ENCODE peak calls at places on chromosomes 1 and 21, in nine cellular contexts. E, O, D, L, C, Z, K, S and W are unnamed samples.
A peak's percentile ranks its signal among the peaks of the same experiment; 100 is the strongest.

GRCh38 chr1:215166886-215167285 is 84.3 kb downstream of the KCNK2 start:
- DNase-seq in E (no peak), O (no peak), D (no peak), L (peak; percentile 65), C (no peak), Z (no peak), K (peak; percentile 10), S (no peak), W (no peak)

GRCh38 chr1:113701429-113701828 is 57.9 kb downstream of the PHTF1 start:
- DNase-seq in E (no peak), O (peak; percentile 64), D (no peak), L (peak; percentile 30), C (no peak), Z (no peak), K (no peak), S (no peak), W (no peak)

GRCh38 chr1:205699416-205699815 is 19.1 kb upstream of the SLC45A3 start:
- DNase-seq in E (peak; percentile 16), O (no peak), D (no peak), L (no peak), C (no peak), Z (no peak), K (no peak), S (no peak), W (no peak)

GRCh38 chr21:14762734-14763694 is 216.9 kb upstream of the SAMSN1 start:
- DNase-seq in E (no peak), O (peak; percentile 74), D (no peak), L (no peak), C (no peak), Z (no peak), K (no peak), S (no peak), W (no peak)

GRCh38 chr1:171257207-171258052 is 9.1 kb downstream of the FMO1 start:
- DNase-seq in E (peak; percentile 53), O (no peak), D (no peak), L (peak; percentile 24), C (no peak), Z (peak; percentile 12), K (peak; percentile 62), S (peak; percentile 69), W (no peak)

GRCh38 chr1:187471555-187471954 is 642.8 kb downstream of the PLA2G4A start:
- DNase-seq in E (no peak), O (no peak), D (no peak), L (peak; percentile 2), C (no peak), Z (peak; percentile 20), K (no peak), S (no peak), W (no peak)

GRCh38 chr1:210311726-210312493 is 16.8 kb upstream of the HHAT start:
- DNase-seq in E (no peak), O (no peak), D (no peak), L (no peak), C (no peak), Z (no peak), K (peak; percentile 51), S (no peak), W (no peak)

GRCh38 chr1:52294580-52294979 is 71.4 kb downstream of the CC2D1B start:
- DNase-seq in E (no peak), O (no peak), D (no peak), L (no peak), C (no peak), Z (no peak), K (peak; percentile 4), S (no peak), W (no peak)

GRCh38 chr1:12080773-12081556 is 17.9 kb downstream of the TNFRSF8 start:
- DNase-seq in E (peak; percentile 49), O (no peak), D (no peak), L (no peak), C (no peak), Z (no peak), K (no peak), S (peak; percentile 40), W (no peak)

GRCh38 chr1:98210064-98210463 is 289.2 kb upstream of the DPYD start:
- DNase-seq in E (no peak), O (no peak), D (no peak), L (peak; percentile 86), C (no peak), Z (peak; percentile 81), K (peak; percentile 88), S (no peak), W (no peak)

GRCh38 chr1:218865591-218865990 is 308.1 kb upstream of the LYPLAL1 start:
- DNase-seq in E (no peak), O (no peak), D (no peak), L (peak; percentile 73), C (no peak), Z (peak; percentile 84), K (peak; percentile 71), S (no peak), W (no peak)

GRCh38 chr1:213561870-213562269 is 425.9 kb upstream of the PROX1 start:
- DNase-seq in E (no peak), O (peak; percentile 4), D (no peak), L (no peak), C (no peak), Z (no peak), K (no peak), S (no peak), W (no peak)

GRCh38 chr1:156860639-156861423 is at the start of gene NTRK1:
- DNase-seq in E (no peak), O (peak; percentile 63), D (no peak), L (peak; percentile 7), C (peak; percentile 31), Z (peak; percentile 21), K (no peak), S (no peak), W (peak; percentile 25)

DNA sequence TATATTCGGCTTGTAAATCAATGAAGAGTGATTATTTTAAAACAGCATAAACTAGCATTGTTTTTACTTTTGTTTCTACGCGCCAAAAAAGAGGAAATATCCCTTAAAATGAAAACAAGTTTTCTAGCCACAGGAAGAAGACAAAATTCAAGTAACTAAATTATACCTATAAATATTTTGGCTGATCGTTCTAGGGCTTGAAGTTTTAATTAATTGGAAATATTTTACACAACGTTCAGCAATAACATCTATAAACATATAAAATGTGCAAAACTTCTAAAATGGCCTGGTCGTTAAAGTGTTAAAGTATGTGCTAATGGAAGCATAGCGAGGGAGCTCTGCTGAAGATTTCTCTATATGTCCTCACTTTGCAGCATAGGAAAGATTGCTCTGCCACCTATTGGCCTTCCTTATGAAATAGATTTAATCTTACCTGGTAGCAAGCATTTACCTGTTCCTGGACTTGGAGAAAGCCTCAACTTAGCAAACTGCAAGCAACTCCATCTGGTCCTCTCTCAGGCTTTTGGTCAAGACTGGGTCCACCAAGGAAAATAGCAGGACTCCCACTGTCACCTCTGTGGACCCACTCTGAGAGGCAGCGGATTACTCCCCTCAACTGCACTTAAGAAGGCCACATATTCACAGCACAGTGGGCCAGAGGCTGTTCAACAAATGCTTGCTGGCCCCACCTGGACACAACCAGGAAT is 351.3 kb upstream of the RUNX1 start:
- DNase-seq in E (no peak), O (peak; percentile 79), D (no peak), L (peak; percentile 84), C (no peak), Z (peak; percentile 65), K (peak; percentile 84), S (no peak), W (peak; percentile 15)
- TF ChIP-seq CTCF in E (peak; percentile 38), O (peak; percentile 40), D (peak; percentile 66), L (peak; percentile 37), C (peak; percentile 59), Z (peak; percentile 63), K (peak; percentile 43), S (peak; percentile 50), W (peak; percentile 62)

GRCh38 chr1:185804608-185805007 is 70.4 kb downstream of the HMCN1 start:
- DNase-seq in E (no peak), O (no peak), D (no peak), L (no peak), C (no peak), Z (no peak), K (no peak), S (no peak), W (no peak)
- TF ChIP-seq CTCF in E (no peak), O (no peak), D (no peak), L (no peak), C (no peak), Z (no peak), K (no peak), S (no peak), W (no peak)

GRCh38 chr1:152745289-152745704 is 12.5 kb upstream of the KPRP start:
- DNase-seq in E (no peak), O (peak; percentile 28), D (no peak), L (no peak), C (no peak), Z (peak; percentile 31), K (peak; percentile 17), S (no peak), W (no peak)
- TF ChIP-seq CTCF in E (no peak), O (no peak), D (no peak), L (no peak), C (no peak), Z (peak; percentile 35), K (no peak), S (no peak), W (no peak)

GRCh38 chr1:159843459-159843858 is 16.8 kb downstream of the SLAMF8 start:
- DNase-seq in E (no peak), O (no peak), D (no peak), L (no peak), C (no peak), Z (no peak), K (no peak), S (no peak), W (no peak)

GRCh38 chr1:159849972-159850371 is 12.5 kb downstream of the VSIG8 start:
- DNase-seq in E (no peak), O (no peak), D (no peak), L (peak; percentile 78), C (no peak), Z (no peak), K (peak; percentile 28), S (no peak), W (no peak)

GRCh38 chr1:159848316-159848715 is 14.1 kb downstream of the VSIG8 start:
- DNase-seq in E (no peak), O (no peak), D (no peak), L (no peak), C (no peak), Z (no peak), K (no peak), S (no peak), W (no peak)

GRCh38 chr1:159847231-159847630 is 15.2 kb downstream of the VSIG8 start:
- DNase-seq in E (no peak), O (no peak), D (no peak), L (no peak), C (no peak), Z (no peak), K (no peak), S (peak; percentile 58), W (no peak)

DNA sequence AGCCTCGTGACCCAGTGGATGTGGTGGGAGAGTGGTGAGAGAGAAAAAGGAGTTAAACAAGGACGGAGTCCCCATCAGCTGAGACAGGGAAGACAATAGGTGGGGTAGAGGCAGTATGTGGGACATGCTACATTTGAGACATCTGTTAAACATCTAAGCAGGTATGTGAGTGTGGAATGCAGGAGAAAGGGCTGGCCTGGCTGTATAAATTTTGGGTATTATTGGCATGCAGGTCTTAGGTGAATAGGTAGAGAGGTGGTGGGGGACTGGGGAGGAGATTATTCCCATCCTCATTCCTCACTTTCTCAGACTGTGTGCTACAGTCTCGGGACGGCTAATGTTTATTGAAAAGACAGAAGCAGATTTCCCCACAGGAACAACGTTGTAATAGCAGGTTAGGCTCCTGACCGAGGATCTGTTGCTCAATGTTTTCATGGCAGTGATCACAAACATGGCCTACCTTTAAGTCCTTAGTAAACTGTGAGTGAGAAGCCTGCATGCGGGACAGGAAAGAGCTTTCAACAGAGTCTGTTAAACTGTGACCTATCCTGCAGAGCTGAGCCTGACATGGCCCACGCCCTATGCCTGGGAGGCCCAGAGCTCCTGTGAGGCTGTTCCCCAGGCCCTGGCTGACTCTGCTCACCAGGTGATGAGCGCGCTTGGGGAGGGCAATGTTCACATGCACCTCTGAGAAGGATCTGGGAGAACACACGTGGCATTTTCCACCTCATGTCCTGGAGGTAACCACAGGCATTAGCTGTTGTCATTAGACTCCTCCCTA is 16.5 kb downstream of the VSIG8 start:
- DNase-seq in E (no peak), O (no peak), D (no peak), L (no peak), C (no peak), Z (no peak), K (no peak), S (no peak), W (no peak)
- TF ChIP-seq CTCF in E (no peak), O (no peak), D (no peak), L (no peak), C (no peak), Z (no peak), K (no peak), S (no peak), W (no peak)